ENCODE peak calls at places on chromosome 6, in five cellular contexts. One of them, this sample, is unnamed.

GRCh38 chr6:95804847-95805541 is 210.8 kb upstream of the FUT9 start:
- DNase-seq in Kasumi-1: no peak
- DNase-seq in LHCN-M2: no peak
- DNase-seq in right lobe of liver: no peak
- DNase-seq in astrocyte of the cerebellum: no peak
- DNase-seq in this sample: no peak

GRCh38 chr6:169921853-169922779 is 170.7 kb downstream of the ERMARD start:
- DNase-seq in Kasumi-1: peak; percentile 15
- DNase-seq in LHCN-M2: no peak
- DNase-seq in right lobe of liver: peak; percentile 80
- DNase-seq in astrocyte of the cerebellum: no peak
- DNase-seq in this sample: no peak

GRCh38 chr6:145960918-145961604 is 3.1 kb downstream of the SHPRH start:
- DNase-seq in Kasumi-1: no peak
- DNase-seq in LHCN-M2: peak; percentile 1
- DNase-seq in right lobe of liver: no peak
- DNase-seq in astrocyte of the cerebellum: peak; percentile 81
- DNase-seq in this sample: peak; percentile 34

GRCh38 chr6:170102038-170102437 is 188.8 kb downstream of the DLL1 start:
- DNase-seq in Kasumi-1: no peak
- DNase-seq in LHCN-M2: no peak
- DNase-seq in right lobe of liver: no peak
- DNase-seq in astrocyte of the cerebellum: no peak
- DNase-seq in this sample: no peak

GRCh38 chr6:2132416-2132815 is 113.0 kb downstream of the GMDS start:
- DNase-seq in Kasumi-1: no peak
- DNase-seq in LHCN-M2: peak; percentile 31
- DNase-seq in right lobe of liver: no peak
- DNase-seq in astrocyte of the cerebellum: no peak
- DNase-seq in this sample: no peak

GRCh38 chr6:14647311-14647710 is 529.7 kb downstream of the CD83 start:
- DNase-seq in Kasumi-1: no peak
- DNase-seq in LHCN-M2: no peak
- DNase-seq in right lobe of liver: no peak
- DNase-seq in astrocyte of the cerebellum: no peak
- DNase-seq in this sample: no peak

GRCh38 chr6:13814938-13815575 is 700 bp upstream of the MCUR1 start:
- DNase-seq in Kasumi-1: peak; percentile 22
- DNase-seq in LHCN-M2: peak; percentile 7
- DNase-seq in right lobe of liver: no peak
- DNase-seq in astrocyte of the cerebellum: no peak
- DNase-seq in this sample: no peak

GRCh38 chr6:74343804-74344203 is 647.8 kb downstream of the CD109 start:
- DNase-seq in Kasumi-1: peak; percentile 25
- DNase-seq in LHCN-M2: no peak
- DNase-seq in right lobe of liver: no peak
- DNase-seq in astrocyte of the cerebellum: no peak
- DNase-seq in this sample: peak; percentile 6

GRCh38 chr6:7239590-7239948 is 73.4 kb downstream of the SSR1 start:
- DNase-seq in Kasumi-1: no peak
- DNase-seq in LHCN-M2: no peak
- DNase-seq in right lobe of liver: peak; percentile 43
- DNase-seq in astrocyte of the cerebellum: no peak
- DNase-seq in this sample: no peak

GRCh38 chr6:84779380-84779779 is 15.0 kb upstream of the TBX18 start:
- DNase-seq in Kasumi-1: peak; percentile 24
- DNase-seq in LHCN-M2: no peak
- DNase-seq in right lobe of liver: no peak
- DNase-seq in astrocyte of the cerebellum: no peak
- DNase-seq in this sample: no peak

GRCh38 chr6:53313784-53314382 is 34.9 kb downstream of the ELOVL5 start:
- DNase-seq in Kasumi-1: no peak
- DNase-seq in LHCN-M2: no peak
- DNase-seq in right lobe of liver: no peak
- DNase-seq in astrocyte of the cerebellum: no peak
- DNase-seq in this sample: no peak

GRCh38 chr6:162244031-162244430 is 483.5 kb downstream of the PRKN start:
- DNase-seq in Kasumi-1: no peak
- DNase-seq in LHCN-M2: no peak
- DNase-seq in right lobe of liver: no peak
- DNase-seq in astrocyte of the cerebellum: no peak
- DNase-seq in this sample: no peak

GRCh38 chr6:141484726-141485125 is 648.0 kb upstream of the GJE1 start:
- DNase-seq in Kasumi-1: peak; percentile 68
- DNase-seq in LHCN-M2: peak; percentile 45
- DNase-seq in right lobe of liver: no peak
- DNase-seq in astrocyte of the cerebellum: no peak
- DNase-seq in this sample: peak; percentile 41

GRCh38 chr6:21987501-21987957 is 309.3 kb downstream of the PRL start:
- DNase-seq in Kasumi-1: peak; percentile 86
- DNase-seq in LHCN-M2: peak; percentile 90
- DNase-seq in right lobe of liver: peak; percentile 54
- DNase-seq in astrocyte of the cerebellum: peak; percentile 55
- DNase-seq in this sample: peak; percentile 79

GRCh38 chr6:105798057-105798456 is 288.1 kb upstream of the PRDM1 start:
- DNase-seq in Kasumi-1: no peak
- DNase-seq in LHCN-M2: peak; percentile 69
- DNase-seq in right lobe of liver: no peak
- DNase-seq in astrocyte of the cerebellum: no peak
- DNase-seq in this sample: peak; percentile 75

GRCh38 chr6:85419046-85419759 is 30.7 kb upstream of the NT5E start:
- DNase-seq in Kasumi-1: peak; percentile 59
- DNase-seq in LHCN-M2: no peak
- DNase-seq in right lobe of liver: no peak
- DNase-seq in astrocyte of the cerebellum: no peak
- DNase-seq in this sample: no peak

GRCh38 chr6:155985660-155986138 is 530.1 kb upstream of the NOX3 start:
- DNase-seq in Kasumi-1: no peak
- DNase-seq in LHCN-M2: no peak
- DNase-seq in right lobe of liver: no peak
- DNase-seq in astrocyte of the cerebellum: no peak
- DNase-seq in this sample: no peak

GRCh38 chr6:53107091-53107490 is 41.5 kb downstream of the GCM1 start:
- DNase-seq in Kasumi-1: no peak
- DNase-seq in LHCN-M2: peak; percentile 75
- DNase-seq in right lobe of liver: no peak
- DNase-seq in astrocyte of the cerebellum: no peak
- DNase-seq in this sample: peak; percentile 54

This sample was measured in HCEC 1CT.